ENCODE peak calls at places on chromosome 17, in six cellular contexts. H is H9, V is endothelial cell, O is tibial artery, J is MCF 10A, E is choroid plexus epithelial cell. T is an unnamed sample.

GRCh38 chr17:79201536-79202227 is 127.1 kb downstream of the ENGASE start:
- DNase-seq in H (no peak), V (no peak), O (no peak), J (peak; percentile 5), E (peak; percentile 7), T (no peak)

GRCh38 chr17:77738666-77739531 is 219.6 kb upstream of the TNRC6C start:
- DNase-seq in H (peak; percentile 22), V (no peak), O (peak; percentile 70), J (no peak), E (no peak), T (peak; percentile 28)

GRCh38 chr17:66533572-66533971 is 231.2 kb downstream of the PRKCA start:
- DNase-seq in H (peak; percentile 68), V (peak; percentile 7), O (no peak), J (no peak), E (peak; percentile 92), T (no peak)

GRCh38 chr17:67998466-67998865 is 2.2 kb upstream of the C17orf58 start:
- DNase-seq in H (peak; percentile 20), V (no peak), O (no peak), J (no peak), E (no peak), T (no peak)

GRCh38 chr17:4852504-4853075 is 19.4 kb downstream of the MINK1 start:
- DNase-seq in H (no peak), V (no peak), O (no peak), J (peak; percentile 63), E (peak; percentile 74), T (no peak)

GRCh38 chr17:1186923-1187771 is 7.4 kb upstream of the ABR start:
- DNase-seq in H (peak; percentile 97), V (peak; percentile 91), O (peak; percentile 84), J (peak; percentile 74), E (peak; percentile 93), T (peak; percentile 93)

GRCh38 chr17:66737524-66737923 is 97.4 kb upstream of the CACNG5 start:
- DNase-seq in H (peak; percentile 79), V (peak; percentile 36), O (no peak), J (no peak), E (peak; percentile 77), T (no peak)

GRCh38 chr17:72123964-72124791 is 3.4 kb downstream of the SOX9 start:
- DNase-seq in H (peak; percentile 74), V (no peak), O (no peak), J (no peak), E (no peak), T (no peak)

GRCh38 chr17:42518046-42518754 is 17.8 kb upstream of the NAGLU start:
- DNase-seq in H (peak; percentile 22), V (no peak), O (peak; percentile 95), J (peak; percentile 95), E (peak; percentile 91), T (peak; percentile 76)

GRCh38 chr17:77475012-77475976 is 334.5 kb downstream of the SEC14L1 start:
- DNase-seq in H (no peak), V (no peak), O (no peak), J (peak; percentile 26), E (peak; percentile 87), T (no peak)

GRCh38 chr17:2721603-2722002 is 10.0 kb upstream of the CLUH start:
- DNase-seq in H (no peak), V (no peak), O (no peak), J (no peak), E (no peak), T (no peak)

GRCh38 chr17:2723997-2724782 is 12.6 kb upstream of the CLUH start:
- DNase-seq in H (peak; percentile 92), V (peak; percentile 60), O (no peak), J (no peak), E (no peak), T (no peak)

GRCh38 chr17:2723505-2723996 is 12.0 kb upstream of the CLUH start:
- DNase-seq in H (peak; percentile 92), V (peak; percentile 37), O (no peak), J (no peak), E (no peak), T (no peak)

GRCh38 chr17:2722611-2723010 is 11.0 kb upstream of the CLUH start:
- DNase-seq in H (peak; percentile 38), V (no peak), O (no peak), J (no peak), E (no peak), T (no peak)

DNA sequence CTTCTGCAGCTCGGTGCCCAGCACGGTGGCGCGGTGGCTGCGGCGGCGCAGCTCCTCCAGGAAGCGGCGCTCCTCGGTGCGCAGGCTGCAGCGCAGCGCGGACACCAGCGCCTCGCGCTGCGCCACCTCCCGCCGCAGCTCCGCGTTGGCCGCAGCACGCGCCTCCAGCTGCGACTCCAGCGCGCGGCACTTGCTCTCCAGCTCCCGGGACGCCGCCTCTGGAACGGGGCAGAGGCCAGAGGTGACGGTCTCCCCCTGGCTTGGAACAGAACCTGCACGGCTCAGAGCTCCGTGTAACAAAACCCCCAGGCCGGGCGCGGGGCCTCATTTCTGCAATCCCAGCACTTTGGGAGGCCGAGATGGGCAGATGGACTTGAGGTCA is 13.2 kb upstream of the CLUH start:
- DNase-seq in H (peak; percentile 85), V (peak; percentile 61), O (no peak), J (no peak), E (peak; percentile 24), T (no peak)
- TF ChIP-seq CTCF in H (peak; percentile 26), V (no peak), O (no peak), J (no peak), E (no peak), T (peak; percentile 22)

GRCh38 chr17:59521465-59522126 is 43.8 kb upstream of the DHX40 start:
- DNase-seq in H (peak; percentile 84), V (peak; percentile 75), O (peak; percentile 22), J (peak; percentile 67), E (peak; percentile 72), T (no peak)
- TF ChIP-seq CTCF in H (peak; percentile 90), V (peak; percentile 95), O (peak; percentile 77), J (peak; percentile 85), E (peak; percentile 92), T (peak; percentile 85)

GRCh38 chr17:75394332-75394918 is 11.1 kb downstream of the GRB2 start:
- DNase-seq in H (no peak), V (no peak), O (no peak), J (no peak), E (no peak), T (no peak)

GRCh38 chr17:75392559-75392958 is 12.9 kb downstream of the GRB2 start:
- DNase-seq in H (no peak), V (no peak), O (no peak), J (no peak), E (peak; percentile 10), T (no peak)

GRCh38 chr17:75396025-75396424 is 9.5 kb downstream of the GRB2 start:
- DNase-seq in H (no peak), V (no peak), O (no peak), J (no peak), E (no peak), T (no peak)

GRCh38 chr17:75390982-75391381 is 14.5 kb downstream of the GRB2 start:
- DNase-seq in H (no peak), V (no peak), O (no peak), J (no peak), E (peak; percentile 12), T (no peak)

DNA sequence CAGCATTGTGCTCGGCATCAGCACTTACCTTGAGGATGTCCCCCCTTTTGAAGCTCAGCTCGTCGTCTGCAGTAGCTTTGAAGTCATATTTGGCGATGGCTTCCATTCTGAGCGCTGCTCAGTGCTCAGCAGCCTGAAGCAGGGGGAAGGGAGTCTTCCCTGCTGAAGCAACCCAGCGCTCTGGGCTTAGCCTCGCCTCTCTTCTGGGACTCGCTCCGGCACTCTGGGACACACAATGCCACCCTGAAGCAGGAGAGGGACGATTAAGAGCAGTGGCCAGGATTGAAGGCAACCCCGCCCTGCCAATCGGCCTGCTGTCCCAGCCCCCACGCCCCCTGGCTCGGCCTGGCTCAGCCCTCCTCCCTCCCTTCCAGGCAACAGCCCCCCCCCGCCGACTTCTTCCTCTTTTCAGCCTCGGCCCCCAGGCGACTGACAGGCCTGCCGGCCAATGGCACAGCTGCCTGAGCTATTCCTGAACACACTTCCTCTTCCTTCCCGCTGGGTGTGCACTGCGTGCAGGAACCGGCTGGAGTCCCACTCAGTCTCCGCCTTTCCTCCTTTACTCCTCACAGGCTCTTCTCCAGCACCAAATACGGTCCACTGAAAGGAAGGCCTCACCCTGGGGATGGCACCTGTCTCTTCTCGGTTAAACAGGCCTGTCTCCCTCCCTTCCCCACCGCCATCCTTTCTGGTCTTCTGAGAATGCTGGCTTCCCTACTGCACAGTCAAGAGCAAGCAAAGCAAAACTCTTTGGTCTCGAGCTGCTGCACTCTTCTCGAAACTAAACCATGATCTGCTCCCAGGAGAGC is 11.8 kb downstream of the GRB2 start:
- DNase-seq in H (peak; percentile 100), V (peak; percentile 94), O (peak; percentile 99), J (peak; percentile 97), E (peak; percentile 99), T (peak; percentile 99)
- TF ChIP-seq CTCF in H (no peak), V (no peak), O (peak; percentile 42), J (no peak), E (no peak), T (peak; percentile 26)

DNA sequence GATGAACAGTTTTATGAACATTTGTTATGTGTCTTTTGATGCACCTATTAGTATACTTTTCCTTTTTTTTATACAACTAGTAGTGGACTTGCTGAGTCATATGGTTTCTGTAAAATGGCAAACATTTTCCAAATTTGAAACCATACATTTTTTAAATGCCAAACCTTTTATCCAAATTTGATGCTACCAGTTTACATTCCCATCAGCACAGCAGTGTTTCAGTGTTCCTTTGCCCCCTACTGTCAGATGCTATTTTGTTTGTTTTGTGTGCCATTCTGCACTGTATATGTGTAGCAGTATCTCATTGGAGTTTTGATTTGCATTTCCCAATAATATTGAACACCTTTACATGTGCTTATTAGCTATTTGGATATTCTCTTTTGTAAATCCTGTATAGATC is 219.4 kb downstream of the TANC2 start:
- DNase-seq in H (no peak), V (no peak), O (no peak), J (no peak), E (peak; percentile 12), T (no peak)
- TF ChIP-seq CTCF in H (no peak), V (no peak), O (no peak), J (no peak), E (no peak), T (no peak)

GRCh38 chr17:16962804-16963203 is 9.1 kb downstream of the TNFRSF13B start:
- DNase-seq in H (peak; percentile 31), V (no peak), O (no peak), J (peak; percentile 51), E (no peak), T (no peak)

DNA sequence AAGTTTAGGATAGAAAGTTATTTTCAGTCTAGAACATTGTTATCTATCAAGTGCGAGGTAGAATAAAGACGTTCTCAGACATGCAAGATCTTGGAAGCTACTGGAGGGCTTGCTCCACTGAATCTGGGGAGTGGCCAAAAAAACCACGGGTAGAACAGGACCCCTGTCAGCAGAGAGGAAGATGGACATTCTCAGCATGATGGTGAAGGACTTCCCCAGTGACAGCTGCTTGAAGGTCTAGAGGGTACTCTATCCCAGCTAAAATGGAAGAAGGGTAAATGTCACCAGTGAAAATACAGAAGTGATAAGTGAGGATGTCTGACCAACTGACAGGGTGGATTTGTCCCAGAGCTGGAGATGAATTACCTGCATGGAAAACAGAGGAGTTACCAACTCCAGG is 10.1 kb downstream of the TNFRSF13B start:
- DNase-seq in H (no peak), V (no peak), O (no peak), J (no peak), E (no peak), T (no peak)
- TF ChIP-seq CTCF in H (no peak), V (no peak), O (no peak), J (no peak), E (no peak), T (no peak)

T was measured in upper lobe of right lung.